ENCODE peak calls at places on chromosomes 1 and 21, in six cellular contexts. X, W, N, J, D and Z are unnamed samples.

GRCh38 chr1:23530089-23530749 is 814 bp downstream of the E2F2 start:
- DNase-seq in W (no peak), N (no peak), X (no peak), J (no peak), D (no peak), Z (no peak)

GRCh38 chr1:15902882-15903281 is 55.4 kb downstream of the SPEN start:
- DNase-seq in N (no peak), X (no peak), J (no peak), W (no peak), D (no peak), Z (no peak)

GRCh38 chr1:101122452-101123166 is 97.0 kb upstream of the DPH5 start:
- DNase-seq in D (no peak), J (no peak), N (peak), W (no peak), X (no peak), Z (no peak)

GRCh38 chr1:236173174-236173767 is 30.9 kb downstream of the GPR137B start:
- DNase-seq in W (no peak), J (no peak), N (no peak), D (no peak), X (no peak), Z (no peak)

GRCh38 chr1:201023517-201023902 is at the start of gene KIF21B:
- DNase-seq in W (peak), X (peak), J (peak), N (peak), D (peak), Z (peak)

GRCh38 chr21:16468191-16468590 is 738.4 kb downstream of the USP25 start:
- DNase-seq in X (no peak), D (no peak), J (no peak), W (no peak), N (no peak), Z (no peak)

GRCh38 chr21:35810431-35810970 is 249.8 kb downstream of the SETD4 start:
- DNase-seq in D (no peak), W (no peak), N (no peak), J (no peak), X (no peak), Z (no peak)

GRCh38 chr1:21295059-21295401 is 4.8 kb upstream of the ECE1 start:
- DNase-seq in D (peak), X (no peak), J (no peak), N (peak), W (no peak), Z (no peak)

GRCh38 chr1:60041783-60042182 is 31.8 kb downstream of the C1orf87 start:
- DNase-seq in J (no peak), W (no peak), X (no peak), N (no peak), D (no peak), Z (no peak)

GRCh38 chr1:29122987-29123870 is 474 bp downstream of the TMEM200B start:
- DNase-seq in J (no peak), W (no peak), X (peak), N (no peak), D (no peak), Z (no peak)

GRCh38 chr1:147700042-147700711 is 29.9 kb upstream of the ACP6 start:
- DNase-seq in J (peak), D (peak), N (peak), W (peak), X (peak), Z (peak)

GRCh38 chr1:155166373-155167165 is 6.5 kb downstream of the KRTCAP2 start:
- DNase-seq in J (peak), D (no peak), W (no peak), N (no peak), X (no peak), Z (no peak)

GRCh38 chr21:16070207-16070651 is 340.4 kb downstream of the USP25 start:
- DNase-seq in D (no peak), N (no peak), J (peak), X (no peak), W (no peak), Z (peak)

GRCh38 chr1:204477036-204477740 is 17.4 kb downstream of the PIK3C2B start:
- DNase-seq in X (no peak), J (peak), D (no peak), N (no peak), W (no peak), Z (peak)

GRCh38 chr1:234595899-234596298 is 14.1 kb downstream of the IRF2BP2 start:
- DNase-seq in W (no peak), N (no peak), X (no peak), D (no peak), J (no peak), Z (no peak)

GRCh38 chr1:230627767-230628166 is 14.5 kb upstream of the COG2 start:
- DNase-seq in W (no peak), J (no peak), N (no peak), X (no peak), D (no peak), Z (no peak)

GRCh38 chr21:18060402-18060801 is 184.2 kb upstream of the CHODL start:
- DNase-seq in X (no peak), N (no peak), D (no peak), J (no peak), W (no peak), Z (no peak)

GRCh38 chr21:30769724-30770431 is 14.7 kb upstream of the KRTAP21-1 start:
- DNase-seq in X (no peak), J (no peak), N (no peak), W (no peak), D (no peak), Z (no peak)

GRCh38 chr1:116986531-116987255 is 14.9 kb upstream of the CD101 start:
- DNase-seq in X (no peak), D (no peak), N (peak), W (peak), J (no peak), Z (no peak)

GRCh38 chr1:41861509-41862410 is 57.0 kb downstream of the HIVEP3 start:
- DNase-seq in W (no peak), D (no peak), X (no peak), N (no peak), J (no peak), Z (peak)

GRCh38 chr1:25174730-25175612 is 57.3 kb downstream of the SYF2 start:
- DNase-seq in N (peak), W (no peak), D (no peak), X (no peak), J (peak), Z (peak)

GRCh38 chr1:161068306-161069200 is 1.1 kb downstream of the ARHGAP30 start:
- DNase-seq in W (peak), D (peak), X (peak), J (peak), N (no peak), Z (peak)

GRCh38 chr1:155934933-155935590 is 849 bp upstream of the KHDC4 start:
- DNase-seq in X (no peak), J (no peak), D (no peak), W (no peak), N (peak), Z (no peak)

GRCh38 chr1:7454052-7454815 is 316.9 kb upstream of the VAMP3 start:
- DNase-seq in D (no peak), N (no peak), X (no peak), W (no peak), J (peak), Z (no peak)

GRCh38 chr1:46575778-46576177 is 24.3 kb upstream of the KNCN start:
- DNase-seq in D (no peak), J (no peak), X (no peak), W (no peak), N (no peak), Z (no peak)

GRCh38 chr21:17819878-17820232 is 699 bp upstream of the C21orf91 start:
- DNase-seq in W (no peak), N (no peak), D (no peak), X (peak), J (no peak), Z (no peak)

GRCh38 chr21:41707231-41707988 is 59.4 kb downstream of the RIPK4 start:
- DNase-seq in N (peak), X (no peak), J (no peak), D (no peak), W (no peak), Z (no peak)

GRCh38 chr1:161502641-161503393 is 2.4 kb upstream of the FCGR2A start:
- DNase-seq in J (no peak), W (no peak), X (no peak), N (no peak), D (no peak), Z (no peak)

GRCh38 chr1:229370601-229371021 is 27.8 kb upstream of the CCSAP start:
- DNase-seq in J (peak), N (no peak), W (no peak), D (no peak), X (no peak), Z (no peak)

GRCh38 chr1:163295949-163296348 is 25.8 kb upstream of the NUF2 start:
- DNase-seq in X (no peak), D (no peak), W (no peak), J (no peak), N (no peak), Z (no peak)

GRCh38 chr1:98008373-98008772 is 87.5 kb upstream of the DPYD start:
- DNase-seq in D (no peak), W (no peak), X (no peak), J (no peak), N (no peak), Z (no peak)

GRCh38 chr1:64539808-64540207 is 69.9 kb downstream of the CACHD1 start:
- DNase-seq in W (no peak), D (no peak), J (no peak), X (peak), N (no peak), Z (no peak)

GRCh38 chr1:226674892-226675719 is 64.0 kb downstream of the ITPKB start:
- DNase-seq in W (peak), X (no peak), D (peak), J (no peak), N (no peak), Z (no peak)

GRCh38 chr1:165631403-165632151 is 543 bp downstream of the MGST3 start:
- DNase-seq in N (peak), D (peak), J (peak), W (peak), X (peak), Z (peak)